ENCODE peak calls at places on chromosome 14, in seven cellular contexts. One of them, this sample, is unnamed.

GRCh38 chr14:76716285-76716684 is 45.0 kb upstream of the VASH1 start:
- DNase-seq in HepG2: no peak
- DNase-seq in GM12878: no peak
- DNase-seq in SK-N-SH: no peak
- DNase-seq in H1: no peak
- DNase-seq in K562: no peak
- DNase-seq in GM12891: no peak
- DNase-seq in this sample: no peak

GRCh38 chr14:78836777-78837176 is 666.6 kb downstream of the NRXN3 start:
- DNase-seq in HepG2: peak; percentile 37
- DNase-seq in GM12878: peak; percentile 17
- DNase-seq in SK-N-SH: peak; percentile 21
- DNase-seq in H1: peak; percentile 77
- DNase-seq in K562: peak; percentile 53
- DNase-seq in GM12891: peak; percentile 2
- DNase-seq in this sample: no peak

GRCh38 chr14:55454264-55455151 is 14.1 kb upstream of the TBPL2 start:
- DNase-seq in HepG2: peak; percentile 16
- DNase-seq in GM12878: no peak
- DNase-seq in SK-N-SH: peak; percentile 79
- DNase-seq in H1: no peak
- DNase-seq in K562: peak; percentile 61
- DNase-seq in GM12891: no peak
- DNase-seq in this sample: no peak

GRCh38 chr14:66496188-66496807 is 10.1 kb downstream of the CCDC196 start:
- DNase-seq in HepG2: no peak
- DNase-seq in GM12878: no peak
- DNase-seq in SK-N-SH: no peak
- DNase-seq in H1: no peak
- DNase-seq in K562: no peak
- DNase-seq in GM12891: no peak
- DNase-seq in this sample: no peak

GRCh38 chr14:105355049-105355575 is 40.6 kb downstream of the PACS2 start:
- DNase-seq in HepG2: no peak
- DNase-seq in GM12878: no peak
- DNase-seq in SK-N-SH: no peak
- DNase-seq in H1: no peak
- DNase-seq in K562: no peak
- DNase-seq in GM12891: no peak
- DNase-seq in this sample: no peak

GRCh38 chr14:31505411-31505810 is 17.6 kb upstream of the GPR33 start:
- DNase-seq in HepG2: no peak
- DNase-seq in GM12878: no peak
- DNase-seq in SK-N-SH: no peak
- DNase-seq in H1: no peak
- DNase-seq in K562: no peak
- DNase-seq in GM12891: no peak
- DNase-seq in this sample: no peak

GRCh38 chr14:28609228-28609828 is 157.3 kb upstream of the FOXG1 start:
- DNase-seq in HepG2: peak; percentile 58
- DNase-seq in GM12878: no peak
- DNase-seq in SK-N-SH: peak; percentile 25
- DNase-seq in H1: peak; percentile 17
- DNase-seq in K562: peak; percentile 51
- DNase-seq in GM12891: no peak
- DNase-seq in this sample: no peak

GRCh38 chr14:37678916-37679315 is 83.5 kb downstream of the TTC6 start:
- DNase-seq in HepG2: peak; percentile 77
- DNase-seq in GM12878: no peak
- DNase-seq in SK-N-SH: no peak
- DNase-seq in H1: no peak
- DNase-seq in K562: no peak
- DNase-seq in GM12891: no peak
- DNase-seq in this sample: no peak

DNA sequence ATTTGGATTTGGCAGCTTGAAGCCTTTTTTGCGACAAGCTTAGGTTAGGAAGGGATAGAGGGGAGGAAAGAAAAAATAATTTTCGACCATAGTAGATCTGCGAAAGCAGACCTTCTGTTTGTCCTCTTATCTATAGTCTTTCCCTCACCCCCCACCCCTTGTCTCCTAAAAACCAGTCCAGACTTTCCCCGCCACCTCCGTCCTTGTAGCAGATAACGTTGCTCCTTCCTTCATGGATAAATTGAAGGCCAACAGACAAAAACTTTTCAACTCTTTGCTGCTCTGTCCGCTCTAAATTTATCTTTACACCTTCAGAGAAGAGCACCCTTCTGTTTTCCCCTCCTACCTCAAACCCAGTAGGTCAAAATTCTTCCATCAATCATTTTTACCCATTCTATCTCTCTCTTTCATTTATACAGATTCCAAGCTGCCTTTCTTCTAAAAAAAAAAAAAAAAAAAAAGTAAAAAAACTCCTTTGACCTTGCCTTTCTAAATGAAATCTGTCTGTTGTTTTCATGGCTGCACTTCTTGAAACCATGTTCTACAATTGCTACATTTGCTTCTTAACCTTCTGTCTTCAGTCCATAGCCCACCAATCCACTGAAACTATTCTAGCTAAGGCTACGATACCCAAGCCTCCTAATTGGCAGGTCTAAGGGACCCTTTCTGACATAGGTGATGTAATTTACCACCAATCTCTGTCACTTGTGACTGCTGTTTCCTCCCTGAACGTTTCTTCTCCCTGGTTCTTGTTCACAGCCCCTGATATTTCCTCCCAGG is 11.1 kb upstream of the NEMF start:
- DNase-seq in HepG2: no peak
- DNase-seq in GM12878: no peak
- DNase-seq in SK-N-SH: peak; percentile 24
- DNase-seq in H1: no peak
- DNase-seq in K562: peak; percentile 78
- DNase-seq in GM12891: no peak
- DNase-seq in this sample: no peak
- TF ChIP-seq POLR2AphosphoS5 in HepG2: no peak
- TF ChIP-seq POLR2AphosphoS5 in GM12878: no peak
- TF ChIP-seq POLR2AphosphoS5 in SK-N-SH: no peak
- TF ChIP-seq POLR2AphosphoS5 in H1: no peak
- TF ChIP-seq POLR2AphosphoS5 in K562: peak; percentile 29
- TF ChIP-seq POLR2AphosphoS5 in GM12891: peak; percentile 34
- TF ChIP-seq POLR2AphosphoS5 in this sample: no peak

GRCh38 chr14:69291891-69292586 is 32.1 kb downstream of the GALNT16 start:
- DNase-seq in HepG2: no peak
- DNase-seq in GM12878: no peak
- DNase-seq in SK-N-SH: no peak
- DNase-seq in H1: no peak
- DNase-seq in K562: no peak
- DNase-seq in GM12891: no peak
- DNase-seq in this sample: no peak
- TF ChIP-seq TAF1 in HepG2: no peak
- TF ChIP-seq TAF1 in GM12878: no peak
- TF ChIP-seq TAF1 in SK-N-SH: no peak
- TF ChIP-seq TAF1 in H1: no peak
- TF ChIP-seq TAF1 in K562: no peak
- TF ChIP-seq TAF1 in GM12891: no peak
- TF ChIP-seq TAF1 in this sample: no peak

GRCh38 chr14:89910706-89911017 is 43.9 kb downstream of the EFCAB11 start:
- DNase-seq in HepG2: no peak
- DNase-seq in GM12878: no peak
- DNase-seq in SK-N-SH: no peak
- DNase-seq in H1: no peak
- DNase-seq in K562: no peak
- DNase-seq in GM12891: no peak
- DNase-seq in this sample: no peak

GRCh38 chr14:89915114-89915878 is 39.2 kb downstream of the EFCAB11 start:
- DNase-seq in HepG2: peak; percentile 59
- DNase-seq in GM12878: peak; percentile 25
- DNase-seq in SK-N-SH: peak; percentile 50
- DNase-seq in H1: no peak
- DNase-seq in K562: peak; percentile 52
- DNase-seq in GM12891: peak; percentile 10
- DNase-seq in this sample: peak; percentile 8

GRCh38 chr14:89911018-89911919 is 43.3 kb downstream of the EFCAB11 start:
- DNase-seq in HepG2: peak; percentile 91
- DNase-seq in GM12878: no peak
- DNase-seq in SK-N-SH: no peak
- DNase-seq in H1: peak; percentile 44
- DNase-seq in K562: no peak
- DNase-seq in GM12891: no peak
- DNase-seq in this sample: no peak

GRCh38 chr14:89909586-89909985 is 44.9 kb downstream of the EFCAB11 start:
- DNase-seq in HepG2: no peak
- DNase-seq in GM12878: no peak
- DNase-seq in SK-N-SH: no peak
- DNase-seq in H1: no peak
- DNase-seq in K562: no peak
- DNase-seq in GM12891: no peak
- DNase-seq in this sample: no peak

GRCh38 chr14:89912667-89913211 is 41.8 kb downstream of the EFCAB11 start:
- DNase-seq in HepG2: peak; percentile 59
- DNase-seq in GM12878: no peak
- DNase-seq in SK-N-SH: peak; percentile 37
- DNase-seq in H1: no peak
- DNase-seq in K562: no peak
- DNase-seq in GM12891: no peak
- DNase-seq in this sample: no peak
- TF ChIP-seq POLR2AphosphoS5 in HepG2: no peak
- TF ChIP-seq POLR2AphosphoS5 in GM12878: no peak
- TF ChIP-seq POLR2AphosphoS5 in SK-N-SH: no peak
- TF ChIP-seq POLR2AphosphoS5 in H1: no peak
- TF ChIP-seq POLR2AphosphoS5 in K562: no peak
- TF ChIP-seq POLR2AphosphoS5 in GM12891: no peak
- TF ChIP-seq POLR2AphosphoS5 in this sample: no peak

DNA sequence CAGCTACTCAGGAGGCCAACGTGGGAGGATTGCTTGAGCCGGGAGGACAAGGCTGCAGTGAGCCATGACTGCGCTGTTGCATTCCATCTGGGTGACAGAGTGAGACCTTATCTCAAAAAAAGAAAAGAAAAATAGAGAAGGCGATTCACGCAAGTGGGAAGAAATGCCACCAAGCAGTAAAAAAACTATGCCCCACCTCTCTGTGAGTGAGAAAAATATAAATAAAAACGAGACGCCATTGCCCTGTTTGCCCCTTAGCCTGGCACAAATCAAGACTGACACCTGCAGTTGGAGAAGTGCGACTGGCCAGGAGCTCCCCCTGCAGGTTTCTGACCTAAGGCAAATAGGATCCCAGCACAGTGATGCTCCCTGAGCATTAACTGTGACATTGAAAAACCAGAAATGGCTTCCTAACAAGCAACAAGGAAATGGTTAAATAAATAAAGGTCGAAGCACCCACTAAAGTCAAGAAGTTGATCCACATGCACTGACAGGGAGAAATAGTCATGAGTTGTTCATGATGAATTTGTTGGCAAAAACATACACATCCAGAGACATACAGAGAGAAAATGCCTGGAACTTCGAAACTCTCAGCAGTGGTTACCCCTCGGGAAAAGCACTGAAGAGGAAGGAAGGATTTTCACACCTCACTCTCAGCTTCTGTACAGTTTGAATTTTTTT is 21.1 kb downstream of the GSC start:
- DNase-seq in HepG2: peak; percentile 21
- DNase-seq in GM12878: no peak
- DNase-seq in SK-N-SH: peak; percentile 53
- DNase-seq in H1: no peak
- DNase-seq in K562: peak; percentile 16
- DNase-seq in GM12891: no peak
- DNase-seq in this sample: no peak
- TF ChIP-seq TAF1 in HepG2: no peak
- TF ChIP-seq TAF1 in GM12878: no peak
- TF ChIP-seq TAF1 in SK-N-SH: no peak
- TF ChIP-seq TAF1 in H1: no peak
- TF ChIP-seq TAF1 in K562: no peak
- TF ChIP-seq TAF1 in GM12891: no peak
- TF ChIP-seq TAF1 in this sample: no peak

DNA sequence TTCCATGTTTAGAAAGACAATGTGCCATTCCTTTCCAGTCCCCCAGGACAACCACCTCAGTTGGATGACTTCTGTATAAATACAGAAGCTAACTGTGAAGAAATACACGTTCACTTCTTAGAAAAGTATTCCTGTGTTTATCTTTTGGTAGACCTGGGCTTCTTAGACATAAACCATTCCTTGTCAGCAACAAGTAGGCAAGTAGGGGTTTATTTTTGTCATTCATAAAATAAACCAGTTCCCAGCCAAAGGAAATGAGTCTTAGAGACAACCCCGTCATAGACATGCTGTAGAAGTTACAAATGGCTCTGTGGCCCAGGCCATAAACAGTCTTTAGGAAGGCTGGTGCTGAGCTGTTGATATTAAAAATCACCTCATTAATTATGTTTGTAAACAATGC is 243.2 kb downstream of the SPTSSA start:
- DNase-seq in HepG2: no peak
- DNase-seq in GM12878: no peak
- DNase-seq in SK-N-SH: no peak
- DNase-seq in H1: no peak
- DNase-seq in K562: no peak
- DNase-seq in GM12891: no peak
- DNase-seq in this sample: no peak
- TF ChIP-seq POLR2AphosphoS5 in HepG2: no peak
- TF ChIP-seq POLR2AphosphoS5 in GM12878: no peak
- TF ChIP-seq POLR2AphosphoS5 in SK-N-SH: no peak
- TF ChIP-seq POLR2AphosphoS5 in H1: no peak
- TF ChIP-seq POLR2AphosphoS5 in K562: no peak
- TF ChIP-seq POLR2AphosphoS5 in GM12891: no peak
- TF ChIP-seq POLR2AphosphoS5 in this sample: no peak

GRCh38 chr14:99257673-99258221 is 14.2 kb downstream of the BCL11B start:
- DNase-seq in HepG2: no peak
- DNase-seq in GM12878: no peak
- DNase-seq in SK-N-SH: no peak
- DNase-seq in H1: no peak
- DNase-seq in K562: no peak
- DNase-seq in GM12891: no peak
- DNase-seq in this sample: no peak
- TF ChIP-seq TAF1 in HepG2: no peak
- TF ChIP-seq TAF1 in GM12878: no peak
- TF ChIP-seq TAF1 in SK-N-SH: no peak
- TF ChIP-seq TAF1 in H1: no peak
- TF ChIP-seq TAF1 in K562: no peak
- TF ChIP-seq TAF1 in GM12891: no peak
- TF ChIP-seq TAF1 in this sample: no peak

GRCh38 chr14:99924379-99924778 is 131.2 kb downstream of the EML1 start:
- DNase-seq in HepG2: no peak
- DNase-seq in GM12878: no peak
- DNase-seq in SK-N-SH: no peak
- DNase-seq in H1: no peak
- DNase-seq in K562: no peak
- DNase-seq in GM12891: no peak
- DNase-seq in this sample: no peak
- TF ChIP-seq POLR2AphosphoS5 in HepG2: no peak
- TF ChIP-seq POLR2AphosphoS5 in GM12878: no peak
- TF ChIP-seq POLR2AphosphoS5 in SK-N-SH: no peak
- TF ChIP-seq POLR2AphosphoS5 in H1: no peak
- TF ChIP-seq POLR2AphosphoS5 in K562: no peak
- TF ChIP-seq POLR2AphosphoS5 in GM12891: no peak
- TF ChIP-seq POLR2AphosphoS5 in this sample: no peak

This sample was measured in GM12892.